ENCODE peak calls at places on chromosome 9, in six cellular contexts. One of them, this sample, is unnamed.

GRCh38 chr9:13351768-13352386 is 72.4 kb upstream of the MPDZ start:
- ATAC-seq in naive thymus-derived CD4-positive, alpha-beta T cell: no peak
- ATAC-seq in foreskin keratinocyte: peak
- ATAC-seq in effector memory CD8-positive, alpha-beta T cell: no peak
- ATAC-seq in heart left ventricle: peak
- ATAC-seq in gastroesophageal sphincter: no peak
- ATAC-seq in this sample: peak

GRCh38 chr9:127336708-127337352 is 60.1 kb upstream of the SLC2A8 start:
- ATAC-seq in naive thymus-derived CD4-positive, alpha-beta T cell: no peak
- ATAC-seq in foreskin keratinocyte: peak
- ATAC-seq in effector memory CD8-positive, alpha-beta T cell: no peak
- ATAC-seq in heart left ventricle: peak
- ATAC-seq in gastroesophageal sphincter: peak
- ATAC-seq in this sample: peak

GRCh38 chr9:21685502-21685901 is 116.9 kb upstream of the MTAP start:
- ATAC-seq in naive thymus-derived CD4-positive, alpha-beta T cell: no peak
- ATAC-seq in foreskin keratinocyte: no peak
- ATAC-seq in effector memory CD8-positive, alpha-beta T cell: no peak
- ATAC-seq in heart left ventricle: no peak
- ATAC-seq in gastroesophageal sphincter: no peak
- ATAC-seq in this sample: no peak

GRCh38 chr9:88198346-88198807 is 60.1 kb upstream of the SPATA31C2 start:
- ATAC-seq in naive thymus-derived CD4-positive, alpha-beta T cell: no peak
- ATAC-seq in foreskin keratinocyte: peak
- ATAC-seq in effector memory CD8-positive, alpha-beta T cell: no peak
- ATAC-seq in heart left ventricle: no peak
- ATAC-seq in gastroesophageal sphincter: peak
- ATAC-seq in this sample: peak

GRCh38 chr9:83934569-83935275 is 13.5 kb upstream of the KIF27 start:
- ATAC-seq in naive thymus-derived CD4-positive, alpha-beta T cell: peak
- ATAC-seq in foreskin keratinocyte: peak
- ATAC-seq in effector memory CD8-positive, alpha-beta T cell: no peak
- ATAC-seq in heart left ventricle: peak
- ATAC-seq in gastroesophageal sphincter: no peak
- ATAC-seq in this sample: peak

GRCh38 chr9:4904322-4905134 is 80.5 kb upstream of the JAK2 start:
- ATAC-seq in naive thymus-derived CD4-positive, alpha-beta T cell: no peak
- ATAC-seq in foreskin keratinocyte: no peak
- ATAC-seq in effector memory CD8-positive, alpha-beta T cell: no peak
- ATAC-seq in heart left ventricle: no peak
- ATAC-seq in gastroesophageal sphincter: peak
- ATAC-seq in this sample: no peak

GRCh38 chr9:120899490-120900037 is 22.6 kb upstream of the PHF19 start:
- ATAC-seq in naive thymus-derived CD4-positive, alpha-beta T cell: no peak
- ATAC-seq in foreskin keratinocyte: no peak
- ATAC-seq in effector memory CD8-positive, alpha-beta T cell: no peak
- ATAC-seq in heart left ventricle: no peak
- ATAC-seq in gastroesophageal sphincter: no peak
- ATAC-seq in this sample: no peak

GRCh38 chr9:20784196-20784595 is 100.1 kb downstream of the FOCAD start:
- ATAC-seq in naive thymus-derived CD4-positive, alpha-beta T cell: no peak
- ATAC-seq in foreskin keratinocyte: no peak
- ATAC-seq in effector memory CD8-positive, alpha-beta T cell: no peak
- ATAC-seq in heart left ventricle: no peak
- ATAC-seq in gastroesophageal sphincter: no peak
- ATAC-seq in this sample: no peak

GRCh38 chr9:99050924-99051323 is 54.0 kb upstream of the TGFBR1 start:
- ATAC-seq in naive thymus-derived CD4-positive, alpha-beta T cell: no peak
- ATAC-seq in foreskin keratinocyte: no peak
- ATAC-seq in effector memory CD8-positive, alpha-beta T cell: no peak
- ATAC-seq in heart left ventricle: peak
- ATAC-seq in gastroesophageal sphincter: no peak
- ATAC-seq in this sample: no peak

GRCh38 chr9:71483457-71483856 is 284.9 kb downstream of the CEMIP2 start:
- ATAC-seq in naive thymus-derived CD4-positive, alpha-beta T cell: no peak
- ATAC-seq in foreskin keratinocyte: no peak
- ATAC-seq in effector memory CD8-positive, alpha-beta T cell: no peak
- ATAC-seq in heart left ventricle: no peak
- ATAC-seq in gastroesophageal sphincter: no peak
- ATAC-seq in this sample: no peak

GRCh38 chr9:76876098-76876497 is 29.8 kb downstream of the PRUNE2 start:
- ATAC-seq in naive thymus-derived CD4-positive, alpha-beta T cell: no peak
- ATAC-seq in foreskin keratinocyte: no peak
- ATAC-seq in effector memory CD8-positive, alpha-beta T cell: no peak
- ATAC-seq in heart left ventricle: no peak
- ATAC-seq in gastroesophageal sphincter: peak
- ATAC-seq in this sample: no peak

GRCh38 chr9:121699271-121700164 is 48.1 kb downstream of the DAB2IP start:
- ATAC-seq in naive thymus-derived CD4-positive, alpha-beta T cell: peak
- ATAC-seq in foreskin keratinocyte: peak
- ATAC-seq in effector memory CD8-positive, alpha-beta T cell: peak
- ATAC-seq in heart left ventricle: peak
- ATAC-seq in gastroesophageal sphincter: peak
- ATAC-seq in this sample: peak

GRCh38 chr9:126861707-126862460 is 1.4 kb downstream of the ZBTB34 start:
- ATAC-seq in naive thymus-derived CD4-positive, alpha-beta T cell: no peak
- ATAC-seq in foreskin keratinocyte: no peak
- ATAC-seq in effector memory CD8-positive, alpha-beta T cell: no peak
- ATAC-seq in heart left ventricle: peak
- ATAC-seq in gastroesophageal sphincter: no peak
- ATAC-seq in this sample: no peak

GRCh38 chr9:37364751-37365360 is 57.6 kb upstream of the GRHPR start:
- ATAC-seq in naive thymus-derived CD4-positive, alpha-beta T cell: peak
- ATAC-seq in foreskin keratinocyte: peak
- ATAC-seq in effector memory CD8-positive, alpha-beta T cell: no peak
- ATAC-seq in heart left ventricle: no peak
- ATAC-seq in gastroesophageal sphincter: no peak
- ATAC-seq in this sample: peak

GRCh38 chr9:70455993-70456704 is 41.7 kb upstream of the KLF9 start:
- ATAC-seq in naive thymus-derived CD4-positive, alpha-beta T cell: no peak
- ATAC-seq in foreskin keratinocyte: no peak
- ATAC-seq in effector memory CD8-positive, alpha-beta T cell: no peak
- ATAC-seq in heart left ventricle: no peak
- ATAC-seq in gastroesophageal sphincter: no peak
- ATAC-seq in this sample: no peak

GRCh38 chr9:30935730-30936129 is 1448.7 kb upstream of the ACO1 start:
- ATAC-seq in naive thymus-derived CD4-positive, alpha-beta T cell: no peak
- ATAC-seq in foreskin keratinocyte: no peak
- ATAC-seq in effector memory CD8-positive, alpha-beta T cell: no peak
- ATAC-seq in heart left ventricle: no peak
- ATAC-seq in gastroesophageal sphincter: no peak
- ATAC-seq in this sample: no peak

GRCh38 chr9:127426756-127427155 is 2.6 kb downstream of the ZNF79 start:
- ATAC-seq in naive thymus-derived CD4-positive, alpha-beta T cell: no peak
- ATAC-seq in foreskin keratinocyte: no peak
- ATAC-seq in effector memory CD8-positive, alpha-beta T cell: peak
- ATAC-seq in heart left ventricle: no peak
- ATAC-seq in gastroesophageal sphincter: no peak
- ATAC-seq in this sample: no peak

GRCh38 chr9:86303316-86303975 is 21.1 kb upstream of the ISCA1 start:
- ATAC-seq in naive thymus-derived CD4-positive, alpha-beta T cell: peak
- ATAC-seq in foreskin keratinocyte: peak
- ATAC-seq in effector memory CD8-positive, alpha-beta T cell: peak
- ATAC-seq in heart left ventricle: no peak
- ATAC-seq in gastroesophageal sphincter: no peak
- ATAC-seq in this sample: no peak

GRCh38 chr9:21579209-21579608 is 97.1 kb upstream of the IFNE start:
- ATAC-seq in naive thymus-derived CD4-positive, alpha-beta T cell: peak
- ATAC-seq in foreskin keratinocyte: no peak
- ATAC-seq in effector memory CD8-positive, alpha-beta T cell: peak
- ATAC-seq in heart left ventricle: no peak
- ATAC-seq in gastroesophageal sphincter: no peak
- ATAC-seq in this sample: no peak

GRCh38 chr9:36980148-36980974 is 53.7 kb downstream of the PAX5 start:
- ATAC-seq in naive thymus-derived CD4-positive, alpha-beta T cell: no peak
- ATAC-seq in foreskin keratinocyte: peak
- ATAC-seq in effector memory CD8-positive, alpha-beta T cell: no peak
- ATAC-seq in heart left ventricle: no peak
- ATAC-seq in gastroesophageal sphincter: no peak
- ATAC-seq in this sample: peak

GRCh38 chr9:86122309-86122708 is 23.0 kb upstream of the GOLM1 start:
- ATAC-seq in naive thymus-derived CD4-positive, alpha-beta T cell: no peak
- ATAC-seq in foreskin keratinocyte: no peak
- ATAC-seq in effector memory CD8-positive, alpha-beta T cell: no peak
- ATAC-seq in heart left ventricle: no peak
- ATAC-seq in gastroesophageal sphincter: no peak
- ATAC-seq in this sample: peak

GRCh38 chr9:134678671-134679443 is 37.3 kb downstream of the COL5A1 start:
- ATAC-seq in naive thymus-derived CD4-positive, alpha-beta T cell: no peak
- ATAC-seq in foreskin keratinocyte: no peak
- ATAC-seq in effector memory CD8-positive, alpha-beta T cell: no peak
- ATAC-seq in heart left ventricle: no peak
- ATAC-seq in gastroesophageal sphincter: peak
- ATAC-seq in this sample: no peak

GRCh38 chr9:133939386-133939785 is 52.7 kb downstream of the VAV2 start:
- ATAC-seq in naive thymus-derived CD4-positive, alpha-beta T cell: no peak
- ATAC-seq in foreskin keratinocyte: no peak
- ATAC-seq in effector memory CD8-positive, alpha-beta T cell: no peak
- ATAC-seq in heart left ventricle: no peak
- ATAC-seq in gastroesophageal sphincter: no peak
- ATAC-seq in this sample: no peak

GRCh38 chr9:16257604-16258003 is 612.9 kb downstream of the BNC2 start:
- ATAC-seq in naive thymus-derived CD4-positive, alpha-beta T cell: no peak
- ATAC-seq in foreskin keratinocyte: peak
- ATAC-seq in effector memory CD8-positive, alpha-beta T cell: no peak
- ATAC-seq in heart left ventricle: no peak
- ATAC-seq in gastroesophageal sphincter: no peak
- ATAC-seq in this sample: peak

GRCh38 chr9:109968332-109968657 is 188.3 kb downstream of the PALM2AKAP2 start:
- ATAC-seq in naive thymus-derived CD4-positive, alpha-beta T cell: peak
- ATAC-seq in foreskin keratinocyte: no peak
- ATAC-seq in effector memory CD8-positive, alpha-beta T cell: no peak
- ATAC-seq in heart left ventricle: no peak
- ATAC-seq in gastroesophageal sphincter: no peak
- ATAC-seq in this sample: no peak

GRCh38 chr9:20271107-20271506 is 351.2 kb downstream of the MLLT3 start:
- ATAC-seq in naive thymus-derived CD4-positive, alpha-beta T cell: no peak
- ATAC-seq in foreskin keratinocyte: no peak
- ATAC-seq in effector memory CD8-positive, alpha-beta T cell: no peak
- ATAC-seq in heart left ventricle: no peak
- ATAC-seq in gastroesophageal sphincter: no peak
- ATAC-seq in this sample: no peak

GRCh38 chr9:88681434-88681833 is 146.5 kb downstream of the NXNL2 start:
- ATAC-seq in naive thymus-derived CD4-positive, alpha-beta T cell: no peak
- ATAC-seq in foreskin keratinocyte: no peak
- ATAC-seq in effector memory CD8-positive, alpha-beta T cell: no peak
- ATAC-seq in heart left ventricle: no peak
- ATAC-seq in gastroesophageal sphincter: no peak
- ATAC-seq in this sample: no peak